ENCODE peak calls at places on chromosomes 11 and 22, in ten cellular contexts. U, X, V, S, Q, F, Y, I, P and J are unnamed samples.

GRCh38 chr22:19187716-19188563 is 9.4 kb upstream of the SLC25A1 start:
- DNase-seq in U (no peak), X (no peak), V (peak), S (no peak), Q (no peak), F (no peak), Y (no peak), I (no peak), P (no peak), J (no peak)

GRCh38 chr11:83319346-83319745 is 33.2 kb upstream of the CCDC90B start:
- DNase-seq in U (no peak), X (no peak), V (no peak), S (no peak), Q (no peak), F (no peak), Y (no peak), I (no peak), P (no peak), J (no peak)

GRCh38 chr22:37334859-37335818 is 52.8 kb downstream of the CYTH4 start:
- DNase-seq in U (no peak), X (no peak), V (no peak), S (no peak), Q (no peak), F (no peak), Y (no peak), I (no peak), P (no peak), J (no peak)

GRCh38 chr11:72627594-72628281 is 46.5 kb downstream of the PDE2A start:
- DNase-seq in U (no peak), X (no peak), V (peak), S (no peak), Q (no peak), F (no peak), Y (no peak), I (peak), P (no peak), J (no peak)

GRCh38 chr22:21000215-21000986 is 1.5 kb downstream of the THAP7 start:
- DNase-seq in U (no peak), X (no peak), V (no peak), S (no peak), Q (no peak), F (no peak), Y (no peak), I (no peak), P (no peak), J (no peak)

GRCh38 chr11:118012083-118012669 is 26.0 kb downstream of the IL10RA start:
- DNase-seq in U (peak), X (no peak), V (no peak), S (no peak), Q (no peak), F (no peak), Y (no peak), I (no peak), P (no peak), J (no peak)

GRCh38 chr11:95414217-95414616 is 183.2 kb upstream of the SESN3 start:
- DNase-seq in U (no peak), X (no peak), V (no peak), S (no peak), Q (no peak), F (no peak), Y (no peak), I (no peak), P (no peak), J (no peak)

GRCh38 chr22:30159561-30160353 is 79.5 kb downstream of the HORMAD2 start:
- DNase-seq in U (peak), X (no peak), V (no peak), S (no peak), Q (no peak), F (no peak), Y (no peak), I (peak), P (no peak), J (no peak)

GRCh38 chr11:111555255-111555654 is 14.7 kb downstream of the LAYN start:
- DNase-seq in U (peak), X (no peak), V (no peak), S (no peak), Q (no peak), F (no peak), Y (no peak), I (no peak), P (no peak), J (no peak)

GRCh38 chr11:130448416-130449068 is at the start of gene ADAMTS15:
- DNase-seq in U (peak), X (peak), V (peak), S (peak), Q (peak), F (peak), Y (peak), I (no peak), P (no peak), J (peak)

GRCh38 chr11:26953770-26954392 is 40.0 kb upstream of the FIBIN start:
- DNase-seq in U (peak), X (no peak), V (no peak), S (no peak), Q (no peak), F (no peak), Y (no peak), I (no peak), P (no peak), J (no peak)

GRCh38 chr22:50612715-50613221 is 12.2 kb downstream of the MAPK8IP2 start:
- DNase-seq in U (no peak), X (no peak), V (peak), S (no peak), Q (no peak), F (peak), Y (no peak), I (no peak), P (no peak), J (no peak)

GRCh38 chr11:107824668-107825369 is 33.8 kb downstream of the SLC35F2 start:
- DNase-seq in U (no peak), X (no peak), V (no peak), S (no peak), Q (no peak), F (no peak), Y (no peak), I (no peak), P (no peak), J (no peak)

GRCh38 chr11:13120691-13121090 is 111.6 kb downstream of the RASSF10 start:
- DNase-seq in U (peak), X (no peak), V (no peak), S (no peak), Q (no peak), F (no peak), Y (no peak), I (no peak), P (no peak), J (no peak)

GRCh38 chr11:69292221-69292648 is 1.7 kb upstream of the MYEOV start:
- DNase-seq in U (no peak), X (no peak), V (peak), S (no peak), Q (peak), F (no peak), Y (no peak), I (no peak), P (peak), J (no peak)

GRCh38 chr22:41596776-41597634 is 7.4 kb upstream of the PMM1 start:
- DNase-seq in U (peak), X (peak), V (peak), S (no peak), Q (peak), F (peak), Y (peak), I (peak), P (no peak), J (peak)

GRCh38 chr22:46604306-46604690 is 15.9 kb upstream of the GRAMD4 start:
- DNase-seq in U (no peak), X (no peak), V (peak), S (no peak), Q (no peak), F (peak), Y (no peak), I (peak), P (no peak), J (no peak)

GRCh38 chr22:25403752-25404471 is 160.6 kb upstream of the GRK3 start:
- DNase-seq in U (peak), X (no peak), V (no peak), S (no peak), Q (no peak), F (no peak), Y (no peak), I (no peak), P (no peak), J (no peak)

GRCh38 chr22:42473484-42474193 is 41.4 kb upstream of the NFAM1 start:
- DNase-seq in U (peak), X (no peak), V (no peak), S (no peak), Q (peak), F (peak), Y (no peak), I (peak), P (no peak), J (no peak)

GRCh38 chr11:45489281-45489906 is 176.0 kb downstream of the CHST1 start:
- DNase-seq in U (no peak), X (no peak), V (no peak), S (no peak), Q (no peak), F (peak), Y (no peak), I (no peak), P (no peak), J (peak)

GRCh38 chr11:62545437-62546243 is 966 bp downstream of the AHNAK start:
- DNase-seq in U (peak), X (peak), V (peak), S (peak), Q (peak), F (no peak), Y (no peak), I (no peak), P (peak), J (peak)

GRCh38 chr11:108943853-108944252 is 279.0 kb downstream of the DDX10 start:
- DNase-seq in U (no peak), X (no peak), V (no peak), S (no peak), Q (no peak), F (no peak), Y (no peak), I (no peak), P (no peak), J (no peak)

GRCh38 chr11:298406-299065 is 790 bp downstream of the IFITM5 start:
- DNase-seq in U (no peak), X (peak), V (peak), S (peak), Q (no peak), F (no peak), Y (no peak), I (no peak), P (no peak), J (no peak)

GRCh38 chr11:129023968-129024676 is 81.5 kb upstream of the TP53AIP1 start:
- DNase-seq in U (no peak), X (no peak), V (peak), S (no peak), Q (no peak), F (peak), Y (no peak), I (no peak), P (peak), J (no peak)

GRCh38 chr11:45856044-45856468 is 8.8 kb downstream of the CRY2 start:
- DNase-seq in U (no peak), X (no peak), V (no peak), S (no peak), Q (no peak), F (no peak), Y (no peak), I (no peak), P (no peak), J (no peak)

GRCh38 chr22:17980013-17980510 is 44.3 kb downstream of the MICAL3 start:
- DNase-seq in U (no peak), X (no peak), V (no peak), S (no peak), Q (no peak), F (no peak), Y (no peak), I (no peak), P (no peak), J (no peak)

GRCh38 chr11:78615724-78616123 is 41.1 kb upstream of the NARS2 start:
- DNase-seq in U (no peak), X (no peak), V (no peak), S (no peak), Q (no peak), F (no peak), Y (no peak), I (no peak), P (no peak), J (no peak)

GRCh38 chr11:14713518-14714244 is 70.1 kb downstream of the PDE3B start:
- DNase-seq in U (no peak), X (no peak), V (no peak), S (no peak), Q (no peak), F (no peak), Y (no peak), I (no peak), P (no peak), J (no peak)

GRCh38 chr22:22818861-22819855 is 68.5 kb upstream of the IGLL5 start:
- DNase-seq in U (no peak), X (no peak), V (no peak), S (no peak), Q (no peak), F (no peak), Y (peak), I (no peak), P (no peak), J (no peak)

GRCh38 chr11:4068962-4069361 is 25.6 kb upstream of the RRM1 start:
- DNase-seq in U (no peak), X (no peak), V (no peak), S (no peak), Q (no peak), F (no peak), Y (no peak), I (no peak), P (no peak), J (no peak)

GRCh38 chr11:130122141-130122575 is 37.4 kb upstream of the ST14 start:
- DNase-seq in U (no peak), X (no peak), V (no peak), S (no peak), Q (no peak), F (no peak), Y (no peak), I (no peak), P (no peak), J (no peak)